ENCODE peak calls at places on chromosomes 4 and X, in five cellular contexts. Z is HS-27A; J is effector memory CD8-positive, alpha-beta T cell; K is WERI-Rb-1; F is activated gamma-delta T cell treated with Interleukin-2 at 50 U/mL for 16 hours. A is an unnamed sample.

GRCh38 chr4:185033950-185034349 is 15.7 kb downstream of the HELT start:
- DNase-seq in F (no peak), Z (no peak), K (no peak), J (no peak), A (no peak)

GRCh38 chr4:3879681-3880594 is 113.8 kb downstream of the ADRA2C start:
- DNase-seq in Z (no peak), K (no peak), J (peak; percentile 68), F (peak; percentile 39), A (no peak)

GRCh38 chr4:42554072-42554471 is 102.8 kb downstream of the ATP8A1 start:
- DNase-seq in F (no peak), K (no peak), Z (no peak), J (no peak), A (no peak)

GRCh38 chr4:26874110-26874509 is 13.5 kb downstream of the STIM2 start:
- DNase-seq in K (no peak), J (no peak), F (no peak), Z (no peak), A (no peak)

GRCh38 chrX:148588649-148589310 is 88.4 kb downstream of the AFF2 start:
- DNase-seq in K (no peak), Z (no peak), F (no peak), J (no peak), A (no peak)

GRCh38 chr4:186021461-186022167 is 47.3 kb upstream of the TLR3 start:
- DNase-seq in F (no peak), Z (no peak), J (no peak), K (peak; percentile 74), A (no peak)

GRCh38 chr4:39576268-39576667 is 49.0 kb upstream of the UGDH start:
- DNase-seq in K (no peak), Z (no peak), F (no peak), J (no peak), A (no peak)

GRCh38 chr4:185773419-185773818 is 38.6 kb downstream of the SORBS2 start:
- DNase-seq in Z (no peak), F (no peak), J (no peak), K (peak; percentile 89), A (no peak)

GRCh38 chr4:141375855-141376254 is 155.2 kb downstream of the ZNF330 start:
- DNase-seq in J (no peak), K (no peak), F (no peak), Z (peak; percentile 71), A (peak; percentile 10)